ENCODE peak calls at places on chromosomes 3 and 15, in five cellular contexts. L, J, U, B and K are unnamed samples.

GRCh38 chr3:37715358-37715757 is 146.3 kb upstream of the CTDSPL start:
- DNase-seq in U (no peak), L (no peak), B (no peak), J (no peak), K (no peak)

GRCh38 chr3:194269610-194270145 is 81.5 kb downstream of the CPN2 start:
- DNase-seq in B (peak), L (no peak), J (peak), U (no peak), K (no peak)

GRCh38 chr3:116083686-116084085 is 361.6 kb downstream of the LSAMP start:
- DNase-seq in B (no peak), J (peak), U (peak), L (peak), K (no peak)

GRCh38 chr3:47404955-47405790 is 24.4 kb downstream of the PTPN23 start:
- DNase-seq in U (no peak), J (peak), L (peak), B (peak), K (no peak)

GRCh38 chr15:72852268-72852667 is 68.7 kb upstream of the ADPGK start:
- DNase-seq in J (no peak), B (no peak), L (no peak), U (no peak), K (no peak)

GRCh38 chr3:123552095-123552714 is 32.6 kb downstream of the HACD2 start:
- DNase-seq in L (peak), B (peak), J (no peak), U (peak), K (no peak)

GRCh38 chr3:96776818-96777217 is 37.6 kb upstream of the EPHA6 start:
- DNase-seq in J (no peak), L (no peak), U (no peak), B (no peak), K (no peak)

GRCh38 chr15:94412979-94413741 is 181.8 kb downstream of the MCTP2 start:
- DNase-seq in L (no peak), B (peak), U (peak), J (no peak), K (no peak)

GRCh38 chr3:126060613-126061145 is 23.2 kb downstream of the SLC41A3 start:
- DNase-seq in U (no peak), L (no peak), J (no peak), B (no peak), K (no peak)

GRCh38 chr15:79101866-79102581 is 11.4 kb upstream of the RASGRF1 start:
- DNase-seq in B (no peak), L (peak), U (no peak), J (no peak), K (no peak)

GRCh38 chr3:69231929-69232437 is 109.6 kb upstream of the LMOD3 start:
- DNase-seq in U (peak), B (peak), J (peak), L (peak), K (no peak)

GRCh38 chr15:69160976-69161877 is 792 bp downstream of the GLCE start:
- DNase-seq in L (peak), J (no peak), U (peak), B (peak), K (peak)

GRCh38 chr3:40631341-40631995 is 106.7 kb downstream of the ZNF621 start:
- DNase-seq in J (no peak), U (no peak), B (no peak), L (peak), K (no peak)

GRCh38 chr3:152517517-152517916 is 248.8 kb downstream of the MBNL1 start:
- DNase-seq in L (no peak), B (no peak), U (no peak), J (no peak), K (no peak)

GRCh38 chr15:72338617-72339321 is 18.8 kb upstream of the CELF6 start:
- DNase-seq in B (peak), U (peak), L (no peak), J (peak), K (no peak)

GRCh38 chr3:99997293-99997692 is 117.0 kb downstream of the FILIP1L start:
- DNase-seq in J (peak), U (no peak), L (no peak), B (no peak), K (no peak)

GRCh38 chr3:108804437-108804836 is 18.1 kb upstream of the TRAT1 start:
- DNase-seq in B (no peak), U (peak), L (peak), J (peak), K (no peak)

GRCh38 chr15:93073465-93073952 is 15.5 kb downstream of the RGMA start:
- DNase-seq in U (no peak), L (no peak), J (no peak), B (no peak), K (no peak)

GRCh38 chr15:53739651-53740050 is 19.8 kb downstream of the WDR72 start:
- DNase-seq in B (no peak), L (no peak), J (no peak), U (no peak), K (no peak)

GRCh38 chr3:30553641-30554316 is 52.6 kb upstream of the TGFBR2 start:
- DNase-seq in B (no peak), L (peak), U (peak), J (peak), K (no peak)

GRCh38 chr3:18656866-18657265 is 231.7 kb upstream of the SATB1 start:
- DNase-seq in B (no peak), J (no peak), L (no peak), U (no peak), K (no peak)

GRCh38 chr3:35335703-35336102 is 303.6 kb upstream of the ARPP21 start:
- DNase-seq in J (no peak), B (no peak), U (no peak), L (peak), K (no peak)

GRCh38 chr15:44710236-44711088 is 661 bp downstream of the PATL2 start:
- DNase-seq in U (peak), B (peak), J (peak), L (no peak), K (peak)

GRCh38 chr15:81294501-81294850 is 29.5 kb downstream of the STARD5 start:
- DNase-seq in J (no peak), L (no peak), U (no peak), B (no peak), K (no peak)

GRCh38 chr15:69823223-69823907 is 274.4 kb downstream of the TLE3 start:
- DNase-seq in J (no peak), U (peak), L (peak), B (no peak), K (no peak)

GRCh38 chr3:175940243-175940642 is 1081.1 kb downstream of the NAALADL2 start:
- DNase-seq in J (peak), L (no peak), B (no peak), U (peak), K (no peak)

GRCh38 chr15:47607750-47608149 is 109.6 kb upstream of the SEMA6D start:
- DNase-seq in B (peak), U (no peak), J (peak), L (no peak), K (no peak)

GRCh38 chr3:6717026-6717943 is 143.6 kb upstream of the GRM7 start:
- DNase-seq in J (no peak), B (no peak), U (no peak), L (no peak), K (no peak)

GRCh38 chr3:57977755-57978715 is 30.2 kb upstream of the FLNB start:
- DNase-seq in U (peak), J (no peak), L (peak), B (no peak), K (no peak)

GRCh38 chr3:24639061-24639460 is 144.4 kb upstream of the THRB start:
- DNase-seq in J (no peak), L (no peak), U (no peak), B (no peak), K (no peak)

GRCh38 chr3:56361731-56362130 is 106.5 kb downstream of the ERC2 start:
- DNase-seq in B (no peak), J (peak), L (no peak), U (no peak), K (no peak)

GRCh38 chr3:46565113-46565490 is 1.0 kb downstream of the LRRC2 start:
- DNase-seq in U (no peak), J (no peak), L (no peak), B (no peak), K (peak)

GRCh38 chr3:187062526-187063177 is 76.6 kb downstream of the RPL39L start:
- DNase-seq in U (peak), B (peak), J (peak), L (peak), K (no peak)

GRCh38 chr15:89090791-89091666 is 2.8 kb downstream of the ABHD2 start:
- DNase-seq in L (peak), B (peak), U (peak), J (peak), K (no peak)

GRCh38 chr3:177694316-177694715 is 497.0 kb upstream of the TBL1XR1 start:
- DNase-seq in L (no peak), B (peak), U (no peak), J (peak), K (peak)

GRCh38 chr3:193982258-193982659 is 153.7 kb upstream of the HES1 start:
- DNase-seq in U (peak), L (peak), J (peak), B (peak), K (no peak)

GRCh38 chr15:79680721-79681120 is 216.1 kb downstream of the MTHFS start:
- DNase-seq in B (peak), J (peak), U (peak), L (peak), K (no peak)

GRCh38 chr15:83092309-83092976 is 15.0 kb upstream of the TM6SF1 start:
- DNase-seq in B (peak), L (peak), U (peak), J (peak), K (no peak)

GRCh38 chr3:159818399-159818798 is 170.2 kb upstream of the IL12A start:
- DNase-seq in B (no peak), J (no peak), U (no peak), L (no peak), K (no peak)

DNA sequence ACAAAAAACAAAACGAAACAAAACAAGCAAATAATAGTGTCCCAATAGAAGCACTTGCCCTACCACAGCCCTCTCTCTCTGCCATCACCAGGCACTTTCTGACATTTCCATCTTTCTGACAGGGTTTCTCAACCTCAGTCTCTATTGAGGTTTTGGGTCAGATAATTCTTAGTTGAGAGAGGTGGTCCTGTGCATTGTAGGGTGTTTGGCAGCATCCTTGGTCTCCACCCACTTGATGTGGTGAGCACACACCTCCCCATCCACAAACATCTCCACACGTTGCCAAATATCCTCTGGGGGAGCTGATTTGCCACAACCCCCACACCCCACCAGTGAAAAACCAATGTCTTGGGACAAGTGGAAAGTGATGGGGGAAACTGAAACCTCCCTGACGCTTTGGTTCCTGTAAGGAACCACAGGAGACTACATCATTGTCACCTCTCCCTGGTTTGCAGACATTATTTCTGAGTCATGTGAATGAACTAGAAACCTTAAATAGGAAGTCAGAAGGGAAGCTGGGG is 733.7 kb upstream of the CFAP20DC start:
- DNase-seq in J (no peak), U (no peak), L (no peak), B (no peak), K (no peak)
- H2AFZ ChIP-seq in J (no peak), U (no peak), L (no peak), B (no peak), K (no peak)

DNA sequence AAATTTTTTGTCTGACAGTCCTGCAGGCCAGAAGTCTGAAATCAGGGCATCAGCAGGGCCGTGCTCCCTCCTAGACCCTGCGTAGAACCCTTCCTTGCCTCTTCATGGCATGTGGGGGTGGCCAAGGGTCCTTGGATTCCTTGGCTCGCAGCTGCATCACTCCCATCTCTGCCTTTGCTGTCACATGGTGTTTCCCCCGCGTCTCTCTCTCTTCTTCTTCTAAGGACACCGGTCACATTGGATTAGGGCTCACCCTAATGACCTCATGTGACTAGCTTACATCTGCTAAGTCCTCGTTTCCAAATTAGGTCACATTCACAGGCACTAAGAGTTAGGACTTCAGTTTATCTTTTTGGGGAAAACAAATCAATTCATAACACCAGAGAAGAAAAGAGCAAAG is 12.0 kb downstream of the SLCO3A1 start:
- DNase-seq in U (no peak), B (no peak), J (no peak), L (no peak), K (no peak)
- H3K4me2 ChIP-seq in U (no peak), B (peak), J (no peak), L (peak), K (no peak)

DNA sequence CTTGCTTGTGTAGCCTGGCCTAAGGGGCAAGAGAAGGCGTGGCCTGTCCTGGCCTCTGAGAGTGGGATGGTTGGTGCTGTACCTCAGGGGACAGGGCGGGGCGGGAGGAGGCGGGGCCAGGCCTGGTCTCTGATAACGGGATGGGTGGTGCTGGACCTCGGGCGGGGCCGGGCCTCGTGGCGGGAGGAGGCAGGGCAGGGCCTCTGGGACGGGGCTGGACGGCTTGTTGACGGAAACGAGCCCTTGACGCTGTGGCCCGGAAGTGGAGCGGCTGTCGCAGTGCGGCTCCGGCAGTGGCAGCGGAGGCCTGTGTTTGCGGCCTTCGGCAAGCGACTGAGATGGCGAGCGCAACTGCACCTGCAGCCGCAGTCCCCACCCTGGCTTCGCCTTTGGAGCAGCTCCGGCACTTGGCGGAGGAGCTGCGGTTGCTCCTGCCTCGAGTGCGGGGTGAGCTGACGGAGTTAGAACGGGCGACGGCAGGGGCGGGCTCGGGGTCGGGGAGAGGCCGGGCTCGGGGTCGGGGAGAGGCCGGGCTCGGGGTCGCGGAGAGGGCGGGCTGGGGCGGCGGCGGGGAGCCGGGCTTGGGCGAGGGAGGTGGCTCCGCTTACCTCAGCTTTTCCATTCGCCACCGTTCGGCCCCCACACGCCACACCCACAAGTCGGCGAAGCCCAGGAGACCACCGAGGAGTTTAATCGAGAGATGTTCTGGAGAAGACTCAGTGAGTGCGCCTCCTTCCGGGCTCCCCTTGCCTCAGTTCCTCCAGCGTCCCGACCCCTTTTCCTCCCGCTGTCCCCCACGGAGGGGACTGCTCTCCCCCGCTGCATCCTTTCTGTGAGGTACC is at the start of gene CCNDBP1:
- DNase-seq in B (peak), U (peak), J (peak), L (peak), K (peak)
- TF ChIP-seq EZH2 in B (no peak), U (no peak), J (no peak), L (no peak), K (no peak)

GRCh38 chr3:184739594-184740505 is 28.0 kb upstream of the MAGEF1 start:
- DNase-seq in U (no peak), B (no peak), J (no peak), L (no peak), K (no peak)

GRCh38 chr3:184737063-184737462 is 25.2 kb upstream of the MAGEF1 start:
- DNase-seq in U (no peak), B (no peak), J (no peak), L (no peak), K (no peak)

GRCh38 chr3:184737641-184738518 is 26.0 kb upstream of the MAGEF1 start:
- DNase-seq in J (peak), B (peak), U (peak), L (peak), K (no peak)

GRCh38 chr3:184738982-184739381 is 27.1 kb upstream of the MAGEF1 start:
- DNase-seq in B (no peak), J (no peak), L (no peak), U (no peak), K (no peak)

GRCh38 chr3:184738519-184738890 is 26.6 kb upstream of the MAGEF1 start:
- DNase-seq in B (no peak), L (no peak), J (no peak), U (no peak), K (no peak)
- H2AFZ ChIP-seq in B (no peak), L (peak), J (no peak), U (peak), K (no peak)